ENCODE peak calls at places on chromosomes 4 and X, in seven cellular contexts. A is H9; U is fibroblast of lung; M is mammary epithelial cell; H is CD4-positive, alpha-beta T cell; K is right cardiac atrium; W is colonic mucosa. Z is an unnamed sample.
A peak's percentile ranks its signal among the peaks of the same experiment; 100 is the strongest.

GRCh38 chrX:57528670-57529255 is 63.0 kb upstream of the ZXDB start:
- DNase-seq in A (peak; percentile 38), U (no peak), M (peak; percentile 9), H (no peak), K (no peak), W (peak; percentile 18), Z (peak; percentile 16)

GRCh38 chr4:8157496-8157895 is 1.1 kb downstream of the ABLIM2 start:
- DNase-seq in A (peak; percentile 47), U (no peak), M (no peak), H (no peak), K (peak; percentile 52), W (no peak), Z (peak; percentile 29)

GRCh38 chr4:68780232-68780631 is 35.6 kb upstream of the UGT2B10 start:
- DNase-seq in A (no peak), U (no peak), M (no peak), H (no peak), K (no peak), W (no peak), Z (no peak)

GRCh38 chr4:58514299-58514698 is 1404.1 kb upstream of the IGFBP7 start:
- DNase-seq in A (no peak), U (no peak), M (no peak), H (no peak), K (no peak), W (no peak), Z (no peak)

GRCh38 chr4:124943938-124944337 is 231.4 kb upstream of the ANKRD50 start:
- DNase-seq in A (no peak), U (no peak), M (no peak), H (no peak), K (no peak), W (no peak), Z (no peak)

GRCh38 chrX:106726485-106727437 is at the start of gene RNF128:
- DNase-seq in A (peak; percentile 78), U (peak; percentile 13), M (peak; percentile 62), H (no peak), K (peak; percentile 12), W (peak; percentile 77), Z (peak; percentile 79)

GRCh38 chr4:150181536-150181935 is 103.3 kb downstream of the DCLK2 start:
- DNase-seq in A (no peak), U (peak; percentile 41), M (no peak), H (no peak), K (no peak), W (no peak), Z (no peak)

GRCh38 chrX:17397074-17397473 is 22.1 kb downstream of the NHS start:
- DNase-seq in A (no peak), U (peak; percentile 26), M (peak; percentile 73), H (no peak), K (no peak), W (no peak), Z (no peak)

GRCh38 chr4:136713140-136713539 is 819.2 kb downstream of the PCDH18 start:
- DNase-seq in A (no peak), U (peak; percentile 42), M (no peak), H (no peak), K (no peak), W (no peak), Z (no peak)

GRCh38 chr4:122632396-122633143 is 11.7 kb upstream of the IL21 start:
- DNase-seq in A (no peak), U (peak; percentile 38), M (no peak), H (no peak), K (no peak), W (no peak), Z (no peak)

GRCh38 chr4:88765729-88766128 is 68.1 kb upstream of the NAP1L5 start:
- DNase-seq in A (no peak), U (peak; percentile 80), M (peak; percentile 67), H (no peak), K (peak; percentile 45), W (no peak), Z (peak; percentile 12)

GRCh38 chrX:70183091-70183490 is 5.8 kb downstream of the DGAT2L6 start:
- DNase-seq in A (no peak), U (no peak), M (no peak), H (no peak), K (no peak), W (no peak), Z (no peak)

GRCh38 chr4:5526070-5526831 is 182.1 kb downstream of the EVC2 start:
- DNase-seq in A (no peak), U (no peak), M (no peak), H (no peak), K (no peak), W (no peak), Z (no peak)

GRCh38 chrX:131821945-131822622 is 201.0 kb upstream of the STK26 start:
- DNase-seq in A (no peak), U (no peak), M (peak; percentile 69), H (no peak), K (peak; percentile 64), W (peak; percentile 87), Z (no peak)

GRCh38 chr4:132493476-132493875 is 655.6 kb upstream of the PCDH10 start:
- DNase-seq in A (no peak), U (peak; percentile 18), M (no peak), H (no peak), K (no peak), W (no peak), Z (no peak)

GRCh38 chrX:2863646-2864045 is 34.9 kb downstream of the GYG2 start:
- DNase-seq in A (peak; percentile 52), U (no peak), M (peak; percentile 4), H (no peak), K (no peak), W (no peak), Z (no peak)

GRCh38 chr4:145177906-145178538 is 2.4 kb downstream of the OTUD4 start:
- DNase-seq in A (no peak), U (peak; percentile 34), M (peak; percentile 63), H (no peak), K (no peak), W (peak; percentile 40), Z (no peak)

GRCh38 chr4:76590847-76591281 is 155.8 kb downstream of the SHROOM3 start:
- DNase-seq in A (no peak), U (no peak), M (peak; percentile 73), H (no peak), K (no peak), W (no peak), Z (no peak)

GRCh38 chr4:119872344-119873031 is 194.2 kb downstream of the MAD2L1 start:
- DNase-seq in A (no peak), U (no peak), M (no peak), H (no peak), K (no peak), W (no peak), Z (no peak)

GRCh38 chrX:101025126-101025525 is 26.8 kb downstream of the TRMT2B start:
- DNase-seq in A (no peak), U (no peak), M (no peak), H (no peak), K (no peak), W (no peak), Z (no peak)

GRCh38 chr4:74389494-74389893 is 24.5 kb downstream of the EREG start:
- DNase-seq in A (no peak), U (no peak), M (no peak), H (no peak), K (no peak), W (no peak), Z (no peak)

GRCh38 chr4:120034913-120035312 is 31.7 kb downstream of the MAD2L1 start:
- DNase-seq in A (no peak), U (no peak), M (no peak), H (no peak), K (no peak), W (no peak), Z (no peak)

GRCh38 chrX:112672788-112673560 is 6.8 kb downstream of the LHFPL1 start:
- DNase-seq in A (no peak), U (no peak), M (no peak), H (no peak), K (no peak), W (no peak), Z (no peak)

GRCh38 chr4:164011791-164012190 is 517.3 kb downstream of the TMA16 start:
- DNase-seq in A (no peak), U (no peak), M (no peak), H (no peak), K (no peak), W (no peak), Z (no peak)

GRCh38 chr4:43264730-43265129 is 372.2 kb downstream of the GRXCR1 start:
- DNase-seq in A (no peak), U (no peak), M (no peak), H (no peak), K (no peak), W (no peak), Z (no peak)
- H3K9me3 ChIP-seq in A (no peaks in the 10 kb centered on the region), U (no peaks in the 10 kb centered on the region), M (no peaks in the 10 kb centered on the region), H (no peaks in the 10 kb centered on the region), K (no peaks in the 10 kb centered on the region), W (peaks cover 6% of the 10 kb centered on the region), Z (no peaks in the 10 kb centered on the region)

DNA sequence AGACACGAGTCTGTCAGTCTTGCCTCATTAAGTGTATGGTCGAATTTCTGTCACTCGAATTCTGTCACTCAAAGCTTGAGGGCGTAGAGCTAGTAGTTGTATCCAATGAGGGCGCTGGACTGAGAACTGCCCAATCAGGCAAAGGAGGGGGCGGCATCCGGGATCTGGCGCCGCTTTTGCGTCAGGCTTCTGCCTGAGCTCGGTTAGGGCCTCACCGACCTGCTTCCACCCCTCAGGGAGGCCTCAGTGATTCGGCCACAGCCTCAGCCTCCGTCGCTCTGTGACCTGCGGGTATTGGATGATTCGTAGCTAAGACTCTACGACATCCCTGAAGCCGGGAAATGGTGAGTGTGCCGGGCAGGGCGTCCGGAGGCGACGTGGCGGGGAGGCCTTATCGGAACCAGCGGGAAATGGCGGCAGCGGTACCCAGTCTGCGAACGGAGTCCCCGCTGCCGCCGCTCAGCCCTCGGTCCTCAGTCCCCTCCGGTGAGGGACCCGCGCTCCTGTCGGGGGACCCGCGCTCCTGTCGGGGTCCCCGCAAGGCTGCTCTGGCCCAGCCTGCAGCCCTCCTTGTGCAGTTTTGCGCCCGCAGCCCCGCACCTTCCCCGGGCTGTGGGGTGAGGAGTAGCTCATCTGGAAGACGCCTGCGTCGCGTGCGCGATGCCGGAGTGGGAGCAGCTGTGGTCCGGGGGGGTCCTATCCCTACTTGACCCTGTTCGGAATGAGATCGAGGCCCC is 88.3 kb downstream of the ZNF718 start:
- DNase-seq in A (no peak), U (peak; percentile 88), M (peak; percentile 77), H (no peak), K (peak; percentile 83), W (peak; percentile 25), Z (peak; percentile 88)
- H3K9me3 ChIP-seq in A (peaks cover 5% of the 10 kb centered on the region), U (no peaks in the 10 kb centered on the region), M (peaks cover 25% of the 10 kb centered on the region), H (peaks cover 56% of the 10 kb centered on the region), K (no peaks in the 10 kb centered on the region), W (no peaks in the 10 kb centered on the region), Z (no peaks in the 10 kb centered on the region)

GRCh38 chr4:184375027-184375426 is 99.3 kb downstream of the IRF2 start:
- DNase-seq in A (no peak), U (peak; percentile 51), M (peak; percentile 78), H (no peak), K (no peak), W (no peak), Z (no peak)
- H3K9me3 ChIP-seq in A (no peaks in the 10 kb centered on the region), U (no peaks in the 10 kb centered on the region), M (no peaks in the 10 kb centered on the region), H (no peaks in the 10 kb centered on the region), K (no peaks in the 10 kb centered on the region), W (no peaks in the 10 kb centered on the region), Z (no peaks in the 10 kb centered on the region)

GRCh38 chrX:40172980-40173661 is 75.4 kb upstream of the BCOR start:
- DNase-seq in A (no peak), U (no peak), M (no peak), H (no peak), K (no peak), W (peak; percentile 32), Z (no peak)
- H3K9me3 ChIP-seq in A (no peaks in the 10 kb centered on the region), U (no peaks in the 10 kb centered on the region), M (peaks cover 9% of the 10 kb centered on the region), H (no peaks in the 10 kb centered on the region), K (no peaks in the 10 kb centered on the region), W (no peaks in the 10 kb centered on the region), Z (no peaks in the 10 kb centered on the region)

GRCh38 chr4:108492816-108493595 is 127.4 kb upstream of the RPL34 start:
- DNase-seq in A (peak; percentile 75), U (peak; percentile 22), M (peak; percentile 39), H (peak; percentile 9), K (no peak), W (peak; percentile 31), Z (no peak)
- H3K9me3 ChIP-seq in A (no peaks in the 10 kb centered on the region), U (no peaks in the 10 kb centered on the region), M (no peaks in the 10 kb centered on the region), H (peaks cover 16% of the 10 kb centered on the region), K (no peaks in the 10 kb centered on the region), W (no peaks in the 10 kb centered on the region), Z (no peaks in the 10 kb centered on the region)

Z was measured in body of pancreas.